ENCODE peak calls at places on chromosome 15, in nine cellular contexts. One of them, this sample, is unnamed.

GRCh38 chr15:70558406-70559222 is 204.7 kb downstream of the UACA start:
- DNase-seq in AG10803: no peak
- DNase-seq in left cardiac atrium: no peak
- DNase-seq in WTC11: no peak
- DNase-seq in A549: no peak
- DNase-seq in B cell: no peak
- DNase-seq in foreskin melanocyte: no peak
- DNase-seq in HTR-8/SVneo: no peak
- DNase-seq in stimulated activated CD8-positive, alpha-beta memory T cell treated with anti-CD3 and anti-CD28 coated beads, Interleukin-4, amount 100 ng/mL, for 48 hours: peak
- DNase-seq in this sample: no peak

GRCh38 chr15:66682865-66683264 is 19.2 kb upstream of the SMAD6 start:
- DNase-seq in AG10803: peak
- DNase-seq in left cardiac atrium: no peak
- DNase-seq in WTC11: no peak
- DNase-seq in A549: no peak
- DNase-seq in B cell: no peak
- DNase-seq in foreskin melanocyte: no peak
- DNase-seq in HTR-8/SVneo: no peak
- DNase-seq in stimulated activated CD8-positive, alpha-beta memory T cell treated with anti-CD3 and anti-CD28 coated beads, Interleukin-4, amount 100 ng/mL, for 48 hours: no peak
- DNase-seq in this sample: no peak

GRCh38 chr15:74433592-74434259 is at the start of gene SEMA7A:
- DNase-seq in AG10803: peak
- DNase-seq in left cardiac atrium: peak
- DNase-seq in WTC11: peak
- DNase-seq in A549: peak
- DNase-seq in B cell: peak
- DNase-seq in foreskin melanocyte: peak
- DNase-seq in HTR-8/SVneo: peak
- DNase-seq in stimulated activated CD8-positive, alpha-beta memory T cell treated with anti-CD3 and anti-CD28 coated beads, Interleukin-4, amount 100 ng/mL, for 48 hours: peak
- DNase-seq in this sample: peak

GRCh38 chr15:38562278-38562677 is 2.3 kb downstream of the RASGRP1 start:
- DNase-seq in AG10803: no peak
- DNase-seq in left cardiac atrium: no peak
- DNase-seq in WTC11: peak
- DNase-seq in A549: no peak
- DNase-seq in B cell: peak
- DNase-seq in foreskin melanocyte: no peak
- DNase-seq in HTR-8/SVneo: no peak
- DNase-seq in stimulated activated CD8-positive, alpha-beta memory T cell treated with anti-CD3 and anti-CD28 coated beads, Interleukin-4, amount 100 ng/mL, for 48 hours: peak
- DNase-seq in this sample: no peak

GRCh38 chr15:76401285-76401684 is 64.7 kb downstream of the ISL2 start:
- DNase-seq in AG10803: peak
- DNase-seq in left cardiac atrium: no peak
- DNase-seq in WTC11: no peak
- DNase-seq in A549: peak
- DNase-seq in B cell: no peak
- DNase-seq in foreskin melanocyte: no peak
- DNase-seq in HTR-8/SVneo: peak
- DNase-seq in stimulated activated CD8-positive, alpha-beta memory T cell treated with anti-CD3 and anti-CD28 coated beads, Interleukin-4, amount 100 ng/mL, for 48 hours: no peak
- DNase-seq in this sample: no peak

GRCh38 chr15:73601449-73602425 is 31.5 kb downstream of the NPTN start:
- DNase-seq in AG10803: peak
- DNase-seq in left cardiac atrium: peak
- DNase-seq in WTC11: no peak
- DNase-seq in A549: peak
- DNase-seq in B cell: no peak
- DNase-seq in foreskin melanocyte: peak
- DNase-seq in HTR-8/SVneo: no peak
- DNase-seq in stimulated activated CD8-positive, alpha-beta memory T cell treated with anti-CD3 and anti-CD28 coated beads, Interleukin-4, amount 100 ng/mL, for 48 hours: no peak
- DNase-seq in this sample: no peak

GRCh38 chr15:73717206-73717605 is 33.0 kb downstream of the CD276 start:
- DNase-seq in AG10803: no peak
- DNase-seq in left cardiac atrium: no peak
- DNase-seq in WTC11: no peak
- DNase-seq in A549: no peak
- DNase-seq in B cell: no peak
- DNase-seq in foreskin melanocyte: no peak
- DNase-seq in HTR-8/SVneo: no peak
- DNase-seq in stimulated activated CD8-positive, alpha-beta memory T cell treated with anti-CD3 and anti-CD28 coated beads, Interleukin-4, amount 100 ng/mL, for 48 hours: no peak
- DNase-seq in this sample: no peak

GRCh38 chr15:67512140-67512539 is 8.8 kb upstream of the C15orf61 start:
- DNase-seq in AG10803: no peak
- DNase-seq in left cardiac atrium: no peak
- DNase-seq in WTC11: no peak
- DNase-seq in A549: no peak
- DNase-seq in B cell: no peak
- DNase-seq in foreskin melanocyte: no peak
- DNase-seq in HTR-8/SVneo: no peak
- DNase-seq in stimulated activated CD8-positive, alpha-beta memory T cell treated with anti-CD3 and anti-CD28 coated beads, Interleukin-4, amount 100 ng/mL, for 48 hours: no peak
- DNase-seq in this sample: no peak

GRCh38 chr15:68792901-68793766 is 27.6 kb downstream of the ANP32A start:
- DNase-seq in AG10803: no peak
- DNase-seq in left cardiac atrium: no peak
- DNase-seq in WTC11: no peak
- DNase-seq in A549: no peak
- DNase-seq in B cell: no peak
- DNase-seq in foreskin melanocyte: no peak
- DNase-seq in HTR-8/SVneo: no peak
- DNase-seq in stimulated activated CD8-positive, alpha-beta memory T cell treated with anti-CD3 and anti-CD28 coated beads, Interleukin-4, amount 100 ng/mL, for 48 hours: no peak
- DNase-seq in this sample: no peak

GRCh38 chr15:45796433-45796832 is 161.6 kb downstream of the SQOR start:
- DNase-seq in AG10803: no peak
- DNase-seq in left cardiac atrium: no peak
- DNase-seq in WTC11: no peak
- DNase-seq in A549: no peak
- DNase-seq in B cell: no peak
- DNase-seq in foreskin melanocyte: no peak
- DNase-seq in HTR-8/SVneo: no peak
- DNase-seq in stimulated activated CD8-positive, alpha-beta memory T cell treated with anti-CD3 and anti-CD28 coated beads, Interleukin-4, amount 100 ng/mL, for 48 hours: no peak
- DNase-seq in this sample: no peak

GRCh38 chr15:101537681-101538080 is 48.2 kb upstream of the PCSK6 start:
- DNase-seq in AG10803: no peak
- DNase-seq in left cardiac atrium: no peak
- DNase-seq in WTC11: no peak
- DNase-seq in A549: no peak
- DNase-seq in B cell: no peak
- DNase-seq in foreskin melanocyte: peak
- DNase-seq in HTR-8/SVneo: no peak
- DNase-seq in stimulated activated CD8-positive, alpha-beta memory T cell treated with anti-CD3 and anti-CD28 coated beads, Interleukin-4, amount 100 ng/mL, for 48 hours: no peak
- DNase-seq in this sample: no peak

GRCh38 chr15:99981839-99982658 is 248.8 kb upstream of the LYSMD4 start:
- DNase-seq in AG10803: no peak
- DNase-seq in left cardiac atrium: no peak
- DNase-seq in WTC11: peak
- DNase-seq in A549: no peak
- DNase-seq in B cell: no peak
- DNase-seq in foreskin melanocyte: no peak
- DNase-seq in HTR-8/SVneo: no peak
- DNase-seq in stimulated activated CD8-positive, alpha-beta memory T cell treated with anti-CD3 and anti-CD28 coated beads, Interleukin-4, amount 100 ng/mL, for 48 hours: no peak
- DNase-seq in this sample: no peak

GRCh38 chr15:44132057-44132456 is 63.0 kb downstream of the FRMD5 start:
- DNase-seq in AG10803: no peak
- DNase-seq in left cardiac atrium: no peak
- DNase-seq in WTC11: no peak
- DNase-seq in A549: no peak
- DNase-seq in B cell: no peak
- DNase-seq in foreskin melanocyte: no peak
- DNase-seq in HTR-8/SVneo: no peak
- DNase-seq in stimulated activated CD8-positive, alpha-beta memory T cell treated with anti-CD3 and anti-CD28 coated beads, Interleukin-4, amount 100 ng/mL, for 48 hours: no peak
- DNase-seq in this sample: no peak

GRCh38 chr15:95503107-95503506 is 827.4 kb upstream of the NR2F2 start:
- DNase-seq in AG10803: no peak
- DNase-seq in left cardiac atrium: no peak
- DNase-seq in WTC11: no peak
- DNase-seq in A549: no peak
- DNase-seq in B cell: no peak
- DNase-seq in foreskin melanocyte: no peak
- DNase-seq in HTR-8/SVneo: no peak
- DNase-seq in stimulated activated CD8-positive, alpha-beta memory T cell treated with anti-CD3 and anti-CD28 coated beads, Interleukin-4, amount 100 ng/mL, for 48 hours: no peak
- DNase-seq in this sample: no peak